ENCODE peak calls at places on chromosomes 12 and 14, in ten cellular contexts. O, C, P, U, B, E, J, L, D and S are unnamed samples.

GRCh38 chr14:89384023-89384422 is 33.0 kb downstream of the FOXN3 start:
- ATAC-seq in D (peak), J (no peak), B (peak), P (no peak), U (peak), O (no peak), L (no peak), C (no peak), E (no peak), S (no peak)

GRCh38 chr12:75660107-75660530 is 148.7 kb upstream of the KRR1 start:
- ATAC-seq in E (peak), D (no peak), L (peak), C (peak), O (no peak), U (no peak), B (peak), J (no peak), P (no peak), S (peak)

GRCh38 chr14:74980746-74981661 is 21.7 kb upstream of the EIF2B2 start:
- ATAC-seq in J (peak), U (no peak), D (no peak), E (peak), O (no peak), B (no peak), L (no peak), C (no peak), P (no peak), S (no peak)

GRCh38 chr14:31420319-31421081 is at the start of gene HEATR5A:
- ATAC-seq in L (peak), O (peak), P (peak), J (peak), D (peak), U (peak), C (peak), E (peak), B (peak), S (peak)

GRCh38 chr12:50077099-50077498 is 8.0 kb upstream of the SMARCD1 start:
- ATAC-seq in B (no peak), U (peak), C (no peak), P (no peak), D (no peak), O (no peak), J (no peak), L (no peak), E (no peak), S (no peak)

GRCh38 chr12:20364501-20364900 is 3.8 kb upstream of the PDE3A start:
- ATAC-seq in B (no peak), L (no peak), C (no peak), D (no peak), O (peak), U (no peak), P (peak), E (no peak), J (no peak), S (no peak)

GRCh38 chr14:68473050-68473449 is 319.8 kb downstream of the ZFP36L1 start:
- ATAC-seq in E (no peak), P (peak), U (no peak), B (no peak), D (no peak), L (no peak), O (no peak), J (no peak), C (no peak), S (no peak)

GRCh38 chr12:96846313-96846712 is 60.7 kb upstream of the NEDD1 start:
- ATAC-seq in O (no peak), E (no peak), C (no peak), U (no peak), L (no peak), B (no peak), J (no peak), P (no peak), D (no peak), S (no peak)

GRCh38 chr14:67133595-67134441 is 55.4 kb upstream of the GARIN2 start:
- ATAC-seq in D (no peak), C (peak), B (peak), U (no peak), O (no peak), L (no peak), P (no peak), J (no peak), E (no peak), S (peak)

GRCh38 chr12:99706736-99707473 is 59.4 kb downstream of the GARIN6 start:
- ATAC-seq in L (no peak), P (no peak), C (no peak), U (no peak), D (no peak), O (no peak), B (no peak), J (no peak), E (no peak), S (no peak)

GRCh38 chr12:81143057-81143456 is 65.2 kb downstream of the ACSS3 start:
- ATAC-seq in U (no peak), L (no peak), C (no peak), D (peak), P (peak), J (no peak), O (no peak), B (no peak), E (no peak), S (no peak)

GRCh38 chr12:27593266-27593665 is 69.3 kb downstream of the PPFIBP1 start:
- ATAC-seq in P (no peak), L (no peak), E (peak), U (no peak), J (no peak), D (no peak), C (no peak), B (no peak), O (no peak), S (no peak)

GRCh38 chr12:131346578-131347344 is 364.1 kb upstream of the SFSWAP start:
- ATAC-seq in P (no peak), C (no peak), E (no peak), D (no peak), B (no peak), L (no peak), O (no peak), J (no peak), U (no peak), S (no peak)

GRCh38 chr12:69569236-69569635 is 16.0 kb upstream of the CCT2 start:
- ATAC-seq in L (peak), P (no peak), B (no peak), O (no peak), C (no peak), U (no peak), D (no peak), J (no peak), E (peak), S (peak)

GRCh38 chr12:906077-906585 is 43.4 kb downstream of the RAD52 start:
- ATAC-seq in C (no peak), U (no peak), B (no peak), P (no peak), O (no peak), D (no peak), J (no peak), L (no peak), E (no peak), S (no peak)

GRCh38 chr14:71555654-71556559 is 376.3 kb upstream of the RGS6 start:
- ATAC-seq in L (no peak), J (no peak), O (no peak), U (peak), D (peak), E (peak), C (peak), B (peak), P (peak), S (peak)

GRCh38 chr12:54240971-54241588 is 38.8 kb downstream of the CBX5 start:
- ATAC-seq in U (peak), E (no peak), P (no peak), J (no peak), L (no peak), C (peak), O (no peak), D (no peak), B (peak), S (peak)

GRCh38 chr14:70779667-70780066 is 29.6 kb downstream of the MAP3K9 start:
- ATAC-seq in L (no peak), B (no peak), C (no peak), O (peak), P (no peak), E (no peak), U (no peak), D (no peak), J (peak), S (no peak)

GRCh38 chr12:53048780-53049401 is 974 bp upstream of the TNS2 start:
- ATAC-seq in P (no peak), B (no peak), U (no peak), D (no peak), L (no peak), O (peak), J (peak), C (no peak), E (no peak), S (no peak)

GRCh38 chr12:1932264-1932777 is 13.9 kb upstream of the CACNA2D4 start:
- ATAC-seq in C (no peak), J (peak), L (no peak), D (peak), P (no peak), B (no peak), O (peak), U (peak), E (peak), S (no peak)

GRCh38 chr14:43539210-43539609 is 967.9 kb downstream of the FSCB start:
- ATAC-seq in J (peak), O (no peak), L (no peak), U (no peak), E (peak), C (no peak), D (no peak), P (peak), B (no peak), S (no peak)